ENCODE peak calls at places on chromosomes 7 and 10, in nine cellular contexts. V is lower leg skin, M is cardiac muscle cell, E is BJ, S is RWPE2, K is prostate gland, H is GM12865, Z is thyroid gland, O is PC-9. D is an unnamed sample.

GRCh38 chr10:109866168-109866994 is 56.9 kb downstream of the XPNPEP1 start:
- DNase-seq in V (no peak), M (peak), E (no peak), S (no peak), K (no peak), H (no peak), Z (no peak), O (no peak), D (no peak)

GRCh38 chr7:22958742-22959141 is 55.2 kb downstream of the HYCC1 start:
- DNase-seq in V (no peak), M (no peak), E (no peak), S (no peak), K (no peak), H (peak), Z (no peak), O (no peak), D (no peak)

GRCh38 chr7:126213876-126214275 is 1038.9 kb downstream of the GRM8 start:
- DNase-seq in V (no peak), M (no peak), E (no peak), S (no peak), K (no peak), H (no peak), Z (no peak), O (no peak), D (no peak)

GRCh38 chr10:3099291-3100092 is 32.1 kb downstream of the PFKP start:
- DNase-seq in V (no peak), M (no peak), E (peak), S (no peak), K (no peak), H (no peak), Z (no peak), O (no peak), D (peak)

GRCh38 chr7:105853931-105854419 is 22.4 kb downstream of the ATXN7L1 start:
- DNase-seq in V (no peak), M (no peak), E (no peak), S (no peak), K (no peak), H (no peak), Z (no peak), O (no peak), D (peak)

GRCh38 chr10:96211775-96212174 is 59.6 kb downstream of the BLNK start:
- DNase-seq in V (no peak), M (no peak), E (no peak), S (no peak), K (no peak), H (no peak), Z (no peak), O (no peak), D (no peak)

GRCh38 chr10:63901228-63901627 is 380.0 kb downstream of the REEP3 start:
- DNase-seq in V (no peak), M (no peak), E (no peak), S (no peak), K (no peak), H (peak), Z (no peak), O (no peak), D (no peak)

GRCh38 chr7:51428226-51428887 is 111.7 kb upstream of the COBL start:
- DNase-seq in V (no peak), M (no peak), E (no peak), S (no peak), K (no peak), H (no peak), Z (no peak), O (peak), D (no peak)

GRCh38 chr10:86100581-86101061 is 266.0 kb downstream of the GRID1 start:
- DNase-seq in V (no peak), M (peak), E (no peak), S (no peak), K (no peak), H (peak), Z (no peak), O (no peak), D (no peak)

GRCh38 chr10:131020775-131021174 is 290.7 kb downstream of the TCERG1L start:
- DNase-seq in V (no peak), M (no peak), E (no peak), S (no peak), K (no peak), H (no peak), Z (no peak), O (no peak), D (no peak)

GRCh38 chr10:43667736-43668371 is 19.2 kb upstream of the ZNF32 start:
- DNase-seq in V (peak), M (no peak), E (no peak), S (no peak), K (no peak), H (no peak), Z (no peak), O (no peak), D (no peak)

GRCh38 chr10:43665054-43665453 is 16.4 kb upstream of the ZNF32 start:
- DNase-seq in V (no peak), M (no peak), E (no peak), S (no peak), K (no peak), H (no peak), Z (no peak), O (no peak), D (no peak)

GRCh38 chr10:43666551-43666950 is 17.9 kb upstream of the ZNF32 start:
- DNase-seq in V (peak), M (no peak), E (no peak), S (no peak), K (no peak), H (no peak), Z (no peak), O (no peak), D (no peak)

GRCh38 chr10:43671659-43672555 is 23.2 kb upstream of the ZNF32 start:
- DNase-seq in V (peak), M (peak), E (no peak), S (no peak), K (peak), H (peak), Z (peak), O (peak), D (peak)

GRCh38 chr10:43667317-43667731 is 18.6 kb upstream of the ZNF32 start:
- DNase-seq in V (peak), M (no peak), E (no peak), S (no peak), K (no peak), H (peak), Z (peak), O (no peak), D (peak)
- TF ChIP-seq CTCF in V (no peak), M (peak), E (peak), S (no peak), K (no peak), H (peak), Z (peak), O (no peak), D (peak)

DNA sequence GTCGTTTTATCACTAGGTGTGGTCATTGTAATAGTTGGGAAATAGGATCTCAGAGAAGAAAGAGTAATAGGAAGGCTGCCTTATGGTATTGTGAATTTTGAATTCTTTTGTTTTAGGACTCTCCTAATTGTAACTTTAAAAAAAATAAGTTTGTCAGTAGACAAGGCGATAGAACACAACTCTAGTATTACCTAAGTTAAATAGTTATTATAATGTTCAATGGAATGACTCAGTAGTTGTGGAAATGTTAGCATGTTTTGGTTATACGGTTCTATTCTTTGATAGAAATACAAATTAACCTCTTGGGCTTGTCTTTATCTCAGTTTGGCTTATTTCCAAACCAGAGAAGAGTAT is 1.4 kb downstream of the DNAH11 start:
- DNase-seq in V (no peak), M (no peak), E (no peak), S (no peak), K (no peak), H (no peak), Z (no peak), O (no peak), D (no peak)
- H3K4me3 ChIP-seq in V (no peak), M (no peak), E (no peak), S (peak), K (no peak), H (no peak), Z (no peak), O (no peak), D (no peak)

GRCh38 chr7:57308631-57309408 is 141.2 kb upstream of the ZNF716 start:
- DNase-seq in V (no peak), M (no peak), E (no peak), S (no peak), K (no peak), H (no peak), Z (no peak), O (peak), D (no peak)
- TF ChIP-seq CTCF in V (no peak), M (no peak), E (peak), S (no peak), K (no peak), H (no peak), Z (no peak), O (peak), D (no peak)

GRCh38 chr7:16298221-16298620 is 123.1 kb downstream of the CRPPA start:
- DNase-seq in V (no peak), M (no peak), E (no peak), S (no peak), K (no peak), H (no peak), Z (no peak), O (no peak), D (no peak)

GRCh38 chr7:16295558-16295957 is 125.8 kb downstream of the CRPPA start:
- DNase-seq in V (no peak), M (no peak), E (no peak), S (no peak), K (no peak), H (no peak), Z (no peak), O (no peak), D (no peak)

GRCh38 chr7:16301251-16301650 is 120.1 kb downstream of the CRPPA start:
- DNase-seq in V (no peak), M (no peak), E (no peak), S (no peak), K (no peak), H (no peak), Z (no peak), O (no peak), D (no peak)

GRCh38 chr7:16299853-16300252 is 121.5 kb downstream of the CRPPA start:
- DNase-seq in V (no peak), M (no peak), E (no peak), S (no peak), K (no peak), H (no peak), Z (no peak), O (no peak), D (no peak)
- H3K4me3 ChIP-seq in V (no peak), M (no peak), E (no peak), S (no peak), K (no peak), H (no peak), Z (no peak), O (no peak), D (no peak)

DNA sequence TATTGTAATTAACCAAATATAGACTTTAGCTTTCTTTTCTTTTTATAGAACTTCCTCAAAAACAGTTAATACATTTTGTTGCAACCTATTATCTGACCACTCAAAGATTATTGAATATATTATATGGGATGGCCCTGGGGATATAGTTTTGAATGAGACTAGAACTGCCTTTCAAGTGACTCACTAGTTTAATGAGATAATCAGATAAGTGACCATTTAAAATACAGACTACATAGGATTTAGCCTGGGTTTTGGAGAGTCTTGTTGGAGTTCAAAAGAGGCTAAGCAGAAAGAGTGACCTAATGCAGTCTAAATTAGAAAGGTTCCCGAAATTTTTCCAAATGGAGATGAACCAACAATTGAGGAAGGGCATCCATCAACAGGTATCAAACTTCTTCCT is 305.2 kb upstream of the ETV1 start:
- DNase-seq in V (no peak), M (no peak), E (no peak), S (no peak), K (no peak), H (no peak), Z (no peak), O (no peak), D (no peak)
- TF ChIP-seq CTCF in V (no peak), M (no peak), E (no peak), S (no peak), K (no peak), H (no peak), Z (no peak), O (no peak), D (no peak)

DNA sequence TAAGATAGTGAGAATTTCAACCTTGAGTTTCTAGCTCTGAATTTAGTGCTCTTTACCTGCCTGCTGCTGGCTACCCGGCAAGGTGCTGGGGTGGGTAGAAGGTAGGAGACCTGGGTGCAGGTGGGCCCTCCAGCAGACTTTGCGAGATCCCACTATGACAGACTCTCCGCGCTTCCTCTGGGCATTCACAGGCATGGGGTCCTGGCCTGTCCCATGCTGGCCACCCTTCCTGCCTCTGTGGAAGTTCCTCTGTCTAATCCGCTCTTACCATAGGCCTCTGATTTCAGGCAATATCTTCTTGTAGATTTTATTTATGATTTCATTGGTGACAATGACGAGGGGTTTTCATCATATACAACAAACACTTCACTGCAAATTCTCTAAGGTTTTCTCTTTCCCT is 1.2 kb upstream of the WDFY4 start:
- DNase-seq in V (no peak), M (no peak), E (no peak), S (no peak), K (no peak), H (no peak), Z (no peak), O (no peak), D (no peak)
- H3K4me3 ChIP-seq in V (no peak), M (no peak), E (no peak), S (no peak), K (no peak), H (peak), Z (no peak), O (no peak), D (no peak)

GRCh38 chr7:46349490-46349889 is 428.4 kb upstream of the IGFBP3 start:
- DNase-seq in V (no peak), M (no peak), E (peak), S (no peak), K (no peak), H (no peak), Z (no peak), O (no peak), D (no peak)

GRCh38 chr7:46355331-46355730 is 434.3 kb upstream of the IGFBP3 start:
- DNase-seq in V (no peak), M (no peak), E (no peak), S (no peak), K (no peak), H (no peak), Z (no peak), O (no peak), D (no peak)

GRCh38 chr7:46357290-46357689 is 436.2 kb upstream of the IGFBP3 start:
- DNase-seq in V (no peak), M (no peak), E (no peak), S (no peak), K (no peak), H (peak), Z (no peak), O (no peak), D (no peak)

GRCh38 chr7:46356365-46356764 is 435.3 kb upstream of the IGFBP3 start:
- DNase-seq in V (no peak), M (no peak), E (no peak), S (no peak), K (no peak), H (no peak), Z (no peak), O (no peak), D (no peak)

DNA sequence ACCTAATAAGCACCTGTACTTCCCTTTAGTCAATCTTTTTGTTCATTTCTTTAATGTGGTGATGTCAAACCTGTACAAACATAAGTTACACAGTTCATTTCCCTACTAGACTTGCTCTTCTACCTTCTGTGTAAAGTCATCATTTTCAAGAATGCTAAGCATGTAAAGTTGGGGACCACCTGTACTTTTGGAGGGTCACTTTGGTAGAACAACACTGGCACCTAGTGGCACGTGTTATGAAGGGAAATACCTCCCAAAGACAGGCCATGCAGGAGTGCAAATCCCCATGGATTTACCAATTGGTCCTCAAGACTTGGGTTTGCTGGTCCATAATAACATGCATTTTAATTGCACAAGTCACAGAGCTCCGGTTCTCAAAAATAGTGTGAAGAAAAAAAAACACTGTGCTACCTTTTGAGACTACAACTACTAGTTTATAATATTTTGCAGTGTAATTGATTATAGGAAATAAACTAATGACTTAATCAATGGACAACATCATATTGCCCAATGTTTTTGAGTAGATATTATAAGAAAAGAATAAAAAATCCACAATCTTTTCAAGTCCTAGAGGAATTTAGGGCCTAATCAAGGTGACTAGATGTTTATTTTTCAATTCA is 431.4 kb upstream of the IGFBP3 start:
- DNase-seq in V (no peak), M (peak), E (peak), S (no peak), K (peak), H (peak), Z (peak), O (peak), D (peak)
- TF ChIP-seq CTCF in V (no peak), M (peak), E (peak), S (peak), K (peak), H (peak), Z (peak), O (peak), D (peak)

GRCh38 chr10:61787170-61787569 is 114.3 kb upstream of the ARID5B start:
- DNase-seq in V (no peak), M (no peak), E (no peak), S (no peak), K (no peak), H (no peak), Z (no peak), O (no peak), D (no peak)

GRCh38 chr10:61789031-61789430 is 112.5 kb upstream of the ARID5B start:
- DNase-seq in V (no peak), M (no peak), E (no peak), S (no peak), K (no peak), H (no peak), Z (no peak), O (no peak), D (no peak)

GRCh38 chr10:61785410-61786105 is 115.9 kb upstream of the ARID5B start:
- DNase-seq in V (no peak), M (no peak), E (no peak), S (no peak), K (no peak), H (no peak), Z (no peak), O (no peak), D (no peak)

GRCh38 chr10:61784354-61785131 is 117.0 kb upstream of the ARID5B start:
- DNase-seq in V (no peak), M (no peak), E (no peak), S (no peak), K (no peak), H (no peak), Z (no peak), O (no peak), D (no peak)

GRCh38 chr10:61786728-61787127 is 114.8 kb upstream of the ARID5B start:
- DNase-seq in V (no peak), M (no peak), E (peak), S (no peak), K (peak), H (peak), Z (peak), O (peak), D (peak)
- H3K4me3 ChIP-seq in V (no peak), M (no peak), E (no peak), S (peak), K (no peak), H (no peak), Z (no peak), O (peak), D (no peak)

DNA sequence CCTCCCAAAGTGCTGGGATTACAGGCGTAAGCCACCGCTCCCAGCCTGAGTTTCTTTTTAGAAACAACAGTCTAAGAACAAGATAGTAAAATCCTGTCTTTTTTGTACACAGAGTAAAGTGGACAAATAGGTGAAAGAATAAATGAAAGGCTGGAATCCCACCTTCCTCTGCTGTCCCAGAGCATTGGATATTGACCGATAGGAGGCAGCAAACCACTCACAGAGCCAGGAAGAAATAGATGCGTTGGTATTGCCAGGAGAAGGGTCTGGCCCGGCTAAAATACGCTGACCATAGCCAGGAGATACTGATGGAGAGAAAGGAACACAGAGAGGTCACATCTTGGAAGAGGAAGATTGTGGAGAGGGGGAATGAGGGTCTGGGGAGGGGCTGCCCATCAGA is 11.4 kb upstream of the ZNF12 start:
- DNase-seq in V (no peak), M (no peak), E (no peak), S (no peak), K (no peak), H (no peak), Z (no peak), O (no peak), D (no peak)
- TF ChIP-seq CTCF in V (no peak), M (no peak), E (no peak), S (no peak), K (no peak), H (peak), Z (no peak), O (peak), D (no peak)

D was measured in foreskin fibroblast.